ENCODE peak calls at places on chromosomes 13 and 19, in five cellular contexts. Q is K562, K is A549, A is HepG2, Y is GM12878. N is an unnamed sample.

GRCh38 chr13:73440296-73440895 is 381.6 kb downstream of the KLF5 start:
- DNase-seq in Q (no peak), K (peak; percentile 46), A (no peak), Y (no peak), N (peak; percentile 54)

GRCh38 chr19:45947926-45948325 is 25.7 kb downstream of the NOVA2 start:
- DNase-seq in Q (no peak), K (no peak), A (no peak), Y (no peak), N (no peak)

GRCh38 chr13:65032825-65033224 is 2197.3 kb downstream of the PCDH9 start:
- DNase-seq in Q (no peak), K (no peak), A (no peak), Y (no peak), N (no peak)

GRCh38 chr19:46875234-46875633 is 14.4 kb downstream of the ARHGAP35 start:
- DNase-seq in Q (no peak), K (no peak), A (no peak), Y (no peak), N (peak; percentile 79)

GRCh38 chr13:106475852-106476251 is 59.6 kb downstream of the EFNB2 start:
- DNase-seq in Q (no peak), K (no peak), A (no peak), Y (no peak), N (no peak)

GRCh38 chr13:83332751-83333150 is 549.5 kb downstream of the SLITRK1 start:
- DNase-seq in Q (no peak), K (no peak), A (no peak), Y (no peak), N (no peak)

GRCh38 chr13:38821753-38822551 is 135.1 kb downstream of the FREM2 start:
- DNase-seq in Q (no peak), K (no peak), A (no peak), Y (no peak), N (no peak)

GRCh38 chr19:8302357-8302691 is 5.8 kb downstream of the CD320 start:
- DNase-seq in Q (peak; percentile 11), K (no peak), A (no peak), Y (no peak), N (no peak)

GRCh38 chr19:19822148-19822429 is 539 bp upstream of the ZNF506 start:
- DNase-seq in Q (no peak), K (no peak), A (no peak), Y (no peak), N (no peak)

GRCh38 chr19:17803264-17803896 is 8.4 kb downstream of the B3GNT3 start:
- DNase-seq in Q (no peak), K (no peak), A (no peak), Y (no peak), N (no peak)

GRCh38 chr13:59533561-59534337 is 630.0 kb downstream of the DIAPH3 start:
- DNase-seq in Q (no peak), K (peak; percentile 7), A (peak; percentile 12), Y (no peak), N (no peak)

GRCh38 chr19:13764821-13765394 is 586 bp downstream of the MRI1 start:
- DNase-seq in Q (peak; percentile 44), K (no peak), A (no peak), Y (no peak), N (peak; percentile 58)

GRCh38 chr13:106151056-106151699 is 384.3 kb downstream of the EFNB2 start:
- DNase-seq in Q (no peak), K (peak; percentile 63), A (no peak), Y (no peak), N (peak; percentile 51)

GRCh38 chr19:11576186-11576585 is 1.3 kb downstream of the ACP5 start:
- DNase-seq in Q (no peak), K (no peak), A (no peak), Y (no peak), N (no peak)

GRCh38 chr13:29521336-29521735 is 74.2 kb downstream of the SLC7A1 start:
- DNase-seq in Q (no peak), K (no peak), A (no peak), Y (no peak), N (no peak)

GRCh38 chr19:17001603-17002183 is 24.9 kb downstream of the CPAMD8 start:
- DNase-seq in Q (peak; percentile 46), K (no peak), A (no peak), Y (no peak), N (peak; percentile 66)

GRCh38 chr13:50989476-50989875 is 79.9 kb downstream of the RNASEH2B start:
- DNase-seq in Q (peak; percentile 10), K (peak; percentile 26), A (peak; percentile 14), Y (no peak), N (peak; percentile 71)

GRCh38 chr13:33441015-33441414 is 155.5 kb upstream of the STARD13 start:
- DNase-seq in Q (no peak), K (peak; percentile 37), A (peak; percentile 35), Y (no peak), N (peak; percentile 67)

GRCh38 chr13:35471466-35472307 is 4.8 kb downstream of the MAB21L1 start:
- DNase-seq in Q (no peak), K (no peak), A (no peak), Y (no peak), N (peak; percentile 33)

GRCh38 chr19:46016426-46017094 is 6.3 kb downstream of the PGLYRP1 start:
- DNase-seq in Q (peak; percentile 97), K (peak; percentile 87), A (peak; percentile 43), Y (peak; percentile 11), N (peak; percentile 94)

GRCh38 chr13:92963029-92963428 is 263.6 kb upstream of the GPC6 start:
- DNase-seq in Q (no peak), K (no peak), A (no peak), Y (no peak), N (no peak)

GRCh38 chr13:62643799-62644484 is 1228.3 kb upstream of the PCDH20 start:
- DNase-seq in Q (no peak), K (no peak), A (no peak), Y (peak; percentile 15), N (peak; percentile 18)

GRCh38 chr19:20066861-20067260 is 10.9 kb upstream of the ZNF90 start:
- DNase-seq in Q (no peak), K (no peak), A (no peak), Y (no peak), N (no peak)

GRCh38 chr13:45179428-45179827 is 21.4 kb downstream of the KCTD4 start:
- DNase-seq in Q (no peak), K (peak; percentile 33), A (peak; percentile 70), Y (no peak), N (no peak)

GRCh38 chr13:98977568-98978270 is at the start of gene DOCK9:
- DNase-seq in Q (no peak), K (no peak), A (no peak), Y (no peak), N (peak; percentile 60)

GRCh38 chr13:99281811-99282263 is 23.7 kb upstream of the GPR18 start:
- DNase-seq in Q (no peak), K (no peak), A (no peak), Y (no peak), N (no peak)

GRCh38 chr19:10420444-10421239 is at the start of gene PDE4A:
- DNase-seq in Q (peak; percentile 70), K (peak; percentile 68), A (no peak), Y (no peak), N (peak; percentile 69)

GRCh38 chr13:99123101-99124045 is 77.3 kb upstream of the UBAC2 start:
- DNase-seq in Q (no peak), K (no peak), A (no peak), Y (no peak), N (no peak)

GRCh38 chr13:91346062-91346461 is 1.4 kb upstream of the MIR17HG start:
- DNase-seq in Q (peak; percentile 30), K (no peak), A (no peak), Y (no peak), N (no peak)

GRCh38 chr13:78131811-78132210 is 213.2 kb upstream of the EDNRB start:
- DNase-seq in Q (no peak), K (no peak), A (no peak), Y (no peak), N (no peak)

GRCh38 chr13:108734676-108735075 is 105.3 kb downstream of the MYO16 start:
- DNase-seq in Q (no peak), K (peak; percentile 61), A (no peak), Y (no peak), N (peak; percentile 73)

DNA sequence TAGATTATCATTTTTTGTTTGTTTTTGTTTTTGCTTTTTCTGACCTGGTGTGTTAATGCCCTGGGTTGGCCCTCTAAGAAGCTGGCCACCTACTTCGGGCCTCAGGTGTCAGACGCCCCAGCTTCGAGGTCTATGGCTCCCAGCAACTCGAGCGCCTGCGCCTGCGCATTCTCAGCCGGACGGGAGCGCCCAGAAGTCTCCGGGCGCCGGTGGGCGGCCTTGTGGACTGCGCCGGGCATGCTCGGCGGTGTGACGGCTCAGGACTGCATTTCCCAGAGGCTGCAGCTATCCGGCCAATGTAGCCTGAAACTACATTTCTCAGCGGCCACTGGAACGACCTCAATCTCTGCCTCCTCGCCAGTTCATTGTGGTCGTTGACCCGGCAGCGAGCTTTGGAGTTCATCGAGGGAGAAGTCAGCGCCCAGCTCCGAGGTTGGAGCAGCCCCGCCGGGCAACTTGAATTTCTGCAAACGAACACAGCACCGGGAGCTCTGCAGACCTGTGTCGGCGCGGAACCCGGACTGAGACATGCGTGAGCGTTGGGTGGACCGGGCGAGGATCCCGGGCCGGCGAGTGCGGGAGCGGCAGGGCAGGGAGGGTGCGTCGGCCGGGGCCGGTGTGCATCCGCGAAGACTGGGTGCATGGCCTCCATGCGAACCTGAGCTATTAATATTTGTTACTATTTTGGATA is at the start of gene ZNF30:
- DNase-seq in Q (peak; percentile 87), K (peak; percentile 95), A (peak; percentile 85), Y (peak; percentile 44), N (peak; percentile 97)
- TF ChIP-seq CTCF in Q (no peak), K (no peak), A (peak; percentile 21), Y (no peak), N (no peak)

GRCh38 chr19:57665261-57665806 is 3.4 kb upstream of the ZSCAN4 start:
- DNase-seq in Q (no peak), K (no peak), A (no peak), Y (no peak), N (peak; percentile 18)
- TF ChIP-seq JUNB in Q (no peak), K (no peak), A (no peak), Y (no peak), N (no peak)

GRCh38 chr19:1354496-1355257 is 29.0 kb upstream of the NDUFS7 start:
- DNase-seq in Q (peak; percentile 99), K (peak; percentile 81), A (peak; percentile 82), Y (no peak), N (peak; percentile 91)
- TF ChIP-seq CTCF in Q (peak; percentile 9), K (no peak), A (no peak), Y (no peak), N (no peak)

GRCh38 chr19:32607479-32607878 is 26.5 kb downstream of the PDCD5 start:
- DNase-seq in Q (no peak), K (no peak), A (no peak), Y (no peak), N (no peak)
- TF ChIP-seq JUNB in Q (no peak), K (no peak), A (no peak), Y (no peak), N (no peak)